ENCODE peak calls at places on chromosomes 13 and 19, in five cellular contexts. Y is HTR-8/SVneo, P is Calu3, W is AG08395, E is cardiac fibroblast. T is an unnamed sample.

GRCh38 chr13:76994281-76994680 is 2.4 kb downstream of the CLN5 start:
- DNase-seq in Y (no peak), E (no peak), W (no peak), P (no peak), T (no peak)

GRCh38 chr19:48713041-48713863 is 6.3 kb downstream of the MAMSTR start:
- DNase-seq in E (no peak), Y (peak), P (no peak), W (no peak), T (peak)

GRCh38 chr19:28556371-28556770 is 656.6 kb downstream of the UQCRFS1 start:
- DNase-seq in W (no peak), Y (no peak), E (no peak), P (no peak), T (no peak)

GRCh38 chr13:98441056-98441676 is 135.7 kb downstream of the STK24 start:
- DNase-seq in E (no peak), Y (no peak), P (no peak), W (no peak), T (no peak)

GRCh38 chr13:42847891-42848663 is 66.7 kb downstream of the FAM216B start:
- DNase-seq in P (no peak), W (peak), Y (no peak), E (peak), T (no peak)

GRCh38 chr13:60976367-60976766 is 439.3 kb downstream of the PCDH20 start:
- DNase-seq in Y (no peak), W (no peak), E (no peak), P (no peak), T (no peak)

GRCh38 chr19:7224205-7224833 is 69.9 kb downstream of the INSR start:
- DNase-seq in E (peak), W (peak), P (no peak), Y (no peak), T (no peak)

GRCh38 chr13:111953546-111954178 is 113.3 kb upstream of the SOX1 start:
- DNase-seq in Y (no peak), P (no peak), E (no peak), W (no peak), T (no peak)

GRCh38 chr13:59391696-59392095 is 772.0 kb downstream of the DIAPH3 start:
- DNase-seq in P (peak), Y (peak), E (peak), W (peak), T (no peak)

GRCh38 chr19:6086081-6086858 is 24.0 kb downstream of the RFX2 start:
- DNase-seq in E (peak), P (no peak), W (no peak), Y (no peak), T (no peak)

T was measured in coronary artery.